ENCODE peak calls at places on chromosomes 12 and 14, in five cellular contexts. One of them, this sample, is unnamed.

GRCh38 chr14:44149597-44149996 is 357.5 kb downstream of the FSCB start:
- DNase-seq in HEK293T: peak
- DNase-seq in NCI-H345: peak
- DNase-seq in GDM1: no peak
- DNase-seq in dorsolateral prefrontal cortex: no peak
- DNase-seq in this sample: peak

GRCh38 chr12:84506317-84506716 is 406.3 kb downstream of the SLC6A15 start:
- DNase-seq in NCI-H345: no peak
- DNase-seq in GDM1: no peak
- DNase-seq in HEK293T: no peak
- DNase-seq in dorsolateral prefrontal cortex: no peak
- DNase-seq in this sample: no peak

GRCh38 chr12:116708826-116709756 is 28.8 kb downstream of the SPRING1 start:
- DNase-seq in GDM1: peak
- DNase-seq in NCI-H345: peak
- DNase-seq in dorsolateral prefrontal cortex: peak
- DNase-seq in HEK293T: no peak
- DNase-seq in this sample: peak

GRCh38 chr14:88983755-88984154 is 159.3 kb downstream of the TTC8 start:
- DNase-seq in GDM1: no peak
- DNase-seq in HEK293T: no peak
- DNase-seq in dorsolateral prefrontal cortex: peak
- DNase-seq in NCI-H345: no peak
- DNase-seq in this sample: no peak

GRCh38 chr12:48712209-48712608 is 4.3 kb downstream of the CCNT1 start:
- DNase-seq in NCI-H345: no peak
- DNase-seq in GDM1: no peak
- DNase-seq in HEK293T: no peak
- DNase-seq in dorsolateral prefrontal cortex: no peak
- DNase-seq in this sample: no peak

GRCh38 chr14:103625361-103626095 is 3.5 kb upstream of the KLC1 start:
- DNase-seq in dorsolateral prefrontal cortex: no peak
- DNase-seq in GDM1: no peak
- DNase-seq in NCI-H345: no peak
- DNase-seq in HEK293T: no peak
- DNase-seq in this sample: no peak

GRCh38 chr12:52362118-52362726 is 5.1 kb downstream of the KRT85 start:
- DNase-seq in dorsolateral prefrontal cortex: no peak
- DNase-seq in GDM1: no peak
- DNase-seq in NCI-H345: peak
- DNase-seq in HEK293T: no peak
- DNase-seq in this sample: no peak

GRCh38 chr12:114995891-114996290 is 311.9 kb upstream of the TBX3 start:
- DNase-seq in dorsolateral prefrontal cortex: no peak
- DNase-seq in HEK293T: no peak
- DNase-seq in GDM1: no peak
- DNase-seq in NCI-H345: peak
- DNase-seq in this sample: no peak

GRCh38 chr14:73246387-73247150 is 9.3 kb downstream of the PAPLN start:
- DNase-seq in HEK293T: no peak
- DNase-seq in dorsolateral prefrontal cortex: no peak
- DNase-seq in NCI-H345: no peak
- DNase-seq in GDM1: no peak
- DNase-seq in this sample: no peak

GRCh38 chr14:23483216-23483854 is 13.8 kb downstream of the NGDN start:
- DNase-seq in dorsolateral prefrontal cortex: peak
- DNase-seq in GDM1: no peak
- DNase-seq in NCI-H345: peak
- DNase-seq in HEK293T: peak
- DNase-seq in this sample: no peak

GRCh38 chr12:66965613-66966012 is 286.7 kb upstream of the GRIP1 start:
- DNase-seq in GDM1: no peak
- DNase-seq in NCI-H345: peak
- DNase-seq in dorsolateral prefrontal cortex: no peak
- DNase-seq in HEK293T: no peak
- DNase-seq in this sample: no peak

GRCh38 chr12:53838978-53839377 is 87.2 kb upstream of the CISTR start:
- DNase-seq in GDM1: no peak
- DNase-seq in dorsolateral prefrontal cortex: no peak
- DNase-seq in NCI-H345: no peak
- DNase-seq in HEK293T: no peak
- DNase-seq in this sample: no peak

GRCh38 chr12:74317741-74318140 is 219.9 kb upstream of the ATXN7L3B start:
- DNase-seq in NCI-H345: no peak
- DNase-seq in GDM1: no peak
- DNase-seq in dorsolateral prefrontal cortex: no peak
- DNase-seq in HEK293T: no peak
- DNase-seq in this sample: no peak

GRCh38 chr12:50637870-50638481 is 125.9 kb upstream of the ATF1 start:
- DNase-seq in HEK293T: peak
- DNase-seq in GDM1: no peak
- DNase-seq in dorsolateral prefrontal cortex: no peak
- DNase-seq in NCI-H345: peak
- DNase-seq in this sample: peak

GRCh38 chr12:80443974-80444666 is at the start of gene PTPRQ:
- DNase-seq in dorsolateral prefrontal cortex: no peak
- DNase-seq in NCI-H345: no peak
- DNase-seq in HEK293T: no peak
- DNase-seq in GDM1: no peak
- DNase-seq in this sample: no peak

GRCh38 chr14:75277000-75277795 is 1.4 kb upstream of the FOS start:
- DNase-seq in GDM1: no peak
- DNase-seq in NCI-H345: peak
- DNase-seq in dorsolateral prefrontal cortex: peak
- DNase-seq in HEK293T: peak
- DNase-seq in this sample: peak

GRCh38 chr12:103858953-103859601 is 18.0 kb upstream of the NT5DC3 start:
- DNase-seq in GDM1: no peak
- DNase-seq in HEK293T: peak
- DNase-seq in dorsolateral prefrontal cortex: no peak
- DNase-seq in NCI-H345: no peak
- DNase-seq in this sample: peak

GRCh38 chr12:58090685-58091084 is 149.3 kb downstream of the ATP23 start:
- DNase-seq in NCI-H345: no peak
- DNase-seq in dorsolateral prefrontal cortex: no peak
- DNase-seq in GDM1: no peak
- DNase-seq in HEK293T: no peak
- DNase-seq in this sample: no peak

GRCh38 chr12:108825205-108825950 is 32.0 kb downstream of the SSH1 start:
- DNase-seq in dorsolateral prefrontal cortex: no peak
- DNase-seq in NCI-H345: no peak
- DNase-seq in GDM1: peak
- DNase-seq in HEK293T: no peak
- DNase-seq in this sample: no peak

GRCh38 chr14:105540811-105541210 is 14.4 kb downstream of the TMEM121 start:
- DNase-seq in dorsolateral prefrontal cortex: no peak
- DNase-seq in HEK293T: no peak
- DNase-seq in GDM1: no peak
- DNase-seq in NCI-H345: no peak
- DNase-seq in this sample: no peak

GRCh38 chr14:93028724-93029076 is 87.0 kb downstream of the ITPK1 start:
- DNase-seq in NCI-H345: no peak
- DNase-seq in HEK293T: no peak
- DNase-seq in dorsolateral prefrontal cortex: no peak
- DNase-seq in GDM1: no peak
- DNase-seq in this sample: no peak

GRCh38 chr14:99249389-99249788 is 22.6 kb downstream of the BCL11B start:
- DNase-seq in NCI-H345: no peak
- DNase-seq in GDM1: no peak
- DNase-seq in HEK293T: no peak
- DNase-seq in dorsolateral prefrontal cortex: no peak
- DNase-seq in this sample: no peak